ENCODE peak calls at places on chromosome 20, in eight cellular contexts. S is Calu3, J is MM.1S, G is pons, K is GM12878, E is mesenteric fat pad, U is osteocyte, V is HepG2. D is an unnamed sample.

GRCh38 chr20:33859157-33859695 is 48.1 kb downstream of the CHMP4B start:
- DNase-seq in S (no peak), J (peak), G (no peak), K (no peak), E (no peak), U (no peak), V (peak), D (peak)

GRCh38 chr20:57785720-57786119 is 75.9 kb upstream of the PMEPA1 start:
- DNase-seq in S (no peak), J (no peak), G (no peak), K (no peak), E (peak), U (no peak), V (no peak), D (no peak)

GRCh38 chr20:62321521-62321948 is 18.7 kb downstream of the ADRM1 start:
- DNase-seq in S (peak), J (no peak), G (no peak), K (no peak), E (no peak), U (no peak), V (no peak), D (no peak)

GRCh38 chr20:8223096-8223870 is 91.2 kb downstream of the PLCB1 start:
- DNase-seq in S (no peak), J (no peak), G (no peak), K (no peak), E (no peak), U (no peak), V (peak), D (no peak)

GRCh38 chr20:57792386-57793095 is 82.7 kb upstream of the PMEPA1 start:
- DNase-seq in S (no peak), J (no peak), G (no peak), K (no peak), E (peak), U (no peak), V (no peak), D (no peak)

GRCh38 chr20:46087161-46087560 is 2.6 kb downstream of the NCOA5 start:
- DNase-seq in S (no peak), J (no peak), G (peak), K (no peak), E (no peak), U (no peak), V (peak), D (no peak)

GRCh38 chr20:31485450-31486339 is 10.6 kb downstream of the REM1 start:
- DNase-seq in S (no peak), J (no peak), G (no peak), K (no peak), E (no peak), U (no peak), V (no peak), D (no peak)

GRCh38 chr20:43728686-43729255 is 2.0 kb upstream of the GTSF1L start:
- DNase-seq in S (no peak), J (no peak), G (no peak), K (no peak), E (no peak), U (no peak), V (no peak), D (no peak)

GRCh38 chr20:23145281-23145700 is 59.2 kb upstream of the CD93 start:
- DNase-seq in S (no peak), J (no peak), G (peak), K (no peak), E (peak), U (no peak), V (no peak), D (no peak)

GRCh38 chr20:34920055-34920454 is 35.6 kb downstream of the GSS start:
- DNase-seq in S (no peak), J (no peak), G (no peak), K (no peak), E (no peak), U (no peak), V (no peak), D (no peak)

GRCh38 chr20:47735412-47736400 is 49.6 kb downstream of the SULF2 start:
- DNase-seq in S (no peak), J (no peak), G (no peak), K (no peak), E (no peak), U (no peak), V (peak), D (no peak)

GRCh38 chr20:64090165-64090564 is 6.0 kb upstream of the LKAAEAR1 start:
- DNase-seq in S (no peak), J (no peak), G (no peak), K (no peak), E (no peak), U (no peak), V (no peak), D (no peak)

GRCh38 chr20:21505161-21505809 is 8.6 kb downstream of the NKX2-2 start:
- DNase-seq in S (peak), J (peak), G (peak), K (no peak), E (no peak), U (no peak), V (peak), D (peak)

GRCh38 chr20:56665806-56666205 is 36.7 kb downstream of the TFAP2C start:
- DNase-seq in S (no peak), J (no peak), G (no peak), K (no peak), E (no peak), U (no peak), V (no peak), D (no peak)

GRCh38 chr20:14710941-14711340 is 373.5 kb upstream of the FLRT3 start:
- DNase-seq in S (no peak), J (no peak), G (no peak), K (no peak), E (no peak), U (no peak), V (no peak), D (no peak)

GRCh38 chr20:46699651-46700359 is 9.6 kb upstream of the SLC2A10 start:
- DNase-seq in S (peak), J (no peak), G (peak), K (no peak), E (no peak), U (no peak), V (peak), D (no peak)

GRCh38 chr20:23507346-23507745 is 16.4 kb downstream of the CST8 start:
- DNase-seq in S (no peak), J (no peak), G (no peak), K (no peak), E (no peak), U (no peak), V (peak), D (no peak)

GRCh38 chr20:33667245-33668086 is 723 bp downstream of the ACTL10 start:
- DNase-seq in S (peak), J (peak), G (no peak), K (no peak), E (no peak), U (peak), V (no peak), D (no peak)

GRCh38 chr20:56875052-56875663 is 246.1 kb downstream of the TFAP2C start:
- DNase-seq in S (peak), J (peak), G (no peak), K (no peak), E (no peak), U (peak), V (no peak), D (no peak)

GRCh38 chr20:21781446-21782075 is 76.1 kb downstream of the PAX1 start:
- DNase-seq in S (no peak), J (peak), G (no peak), K (no peak), E (no peak), U (no peak), V (no peak), D (no peak)

GRCh38 chr20:10023911-10024310 is 10.9 kb upstream of the ANKEF1 start:
- DNase-seq in S (no peak), J (no peak), G (no peak), K (no peak), E (no peak), U (no peak), V (no peak), D (no peak)

GRCh38 chr20:5888051-5888450 is 62.3 kb downstream of the TRMT6 start:
- DNase-seq in S (no peak), J (no peak), G (no peak), K (no peak), E (no peak), U (no peak), V (no peak), D (no peak)

GRCh38 chr20:39468703-39469102 is 506.6 kb downstream of the DHX35 start:
- DNase-seq in S (no peak), J (no peak), G (no peak), K (no peak), E (no peak), U (no peak), V (no peak), D (no peak)

GRCh38 chr20:21104466-21104761 is 1.7 kb downstream of the LINC00237 start:
- DNase-seq in S (no peak), J (no peak), G (no peak), K (no peak), E (no peak), U (no peak), V (no peak), D (no peak)

GRCh38 chr20:32823078-32823477 is 3.3 kb downstream of the MAPRE1 start:
- DNase-seq in S (peak), J (no peak), G (no peak), K (no peak), E (no peak), U (no peak), V (peak), D (no peak)

GRCh38 chr20:50992336-50992732 is 30.6 kb downstream of the KCNG1 start:
- DNase-seq in S (no peak), J (no peak), G (no peak), K (no peak), E (no peak), U (no peak), V (no peak), D (no peak)

GRCh38 chr20:63230800-63231268 is 4.9 kb upstream of the BIRC7 start:
- DNase-seq in S (no peak), J (peak), G (peak), K (no peak), E (no peak), U (no peak), V (peak), D (no peak)

GRCh38 chr20:1900321-1900791 is 5.1 kb downstream of the SIRPA start:
- DNase-seq in S (peak), J (peak), G (peak), K (no peak), E (no peak), U (no peak), V (peak), D (no peak)

GRCh38 chr20:53069121-53069520 is 97.0 kb downstream of the TSHZ2 start:
- DNase-seq in S (no peak), J (no peak), G (no peak), K (no peak), E (no peak), U (no peak), V (no peak), D (no peak)

GRCh38 chr20:53672484-53673129 is 79.0 kb upstream of the ZNF217 start:
- DNase-seq in S (no peak), J (no peak), G (no peak), K (no peak), E (no peak), U (no peak), V (no peak), D (no peak)

GRCh38 chr20:64228751-64229518 is 26.6 kb upstream of the PCMTD2 start:
- DNase-seq in S (no peak), J (no peak), G (no peak), K (no peak), E (no peak), U (no peak), V (no peak), D (no peak)

GRCh38 chr20:57661201-57662027 is 41.2 kb upstream of the ZBP1 start:
- DNase-seq in S (no peak), J (no peak), G (no peak), K (no peak), E (peak), U (no peak), V (no peak), D (no peak)

GRCh38 chr20:47713941-47714450 is 71.3 kb downstream of the SULF2 start:
- DNase-seq in S (no peak), J (no peak), G (no peak), K (no peak), E (no peak), U (no peak), V (peak), D (no peak)

GRCh38 chr20:53171065-53171464 is 198.9 kb downstream of the TSHZ2 start:
- DNase-seq in S (no peak), J (no peak), G (no peak), K (no peak), E (no peak), U (no peak), V (no peak), D (no peak)

GRCh38 chr20:5718896-5719595 is 31.2 kb upstream of the SHLD1 start:
- DNase-seq in S (no peak), J (no peak), G (peak), K (no peak), E (no peak), U (no peak), V (no peak), D (no peak)

GRCh38 chr20:44833437-44833836 is 23.1 kb upstream of the RIMS4 start:
- DNase-seq in S (no peak), J (no peak), G (no peak), K (no peak), E (no peak), U (no peak), V (no peak), D (no peak)

GRCh38 chr20:36861875-36862801 is 13.8 kb upstream of the TLDC2 start:
- DNase-seq in S (no peak), J (no peak), G (peak), K (no peak), E (no peak), U (peak), V (peak), D (no peak)